ENCODE peak calls at places on chromosomes 2 and 18, in nine cellular contexts. One of them, this sample, is unnamed.

GRCh38 chr2:156006721-156007618 is 325.6 kb downstream of the NR4A2 start:
- DNase-seq in GM03348: no peak
- DNase-seq in CD8-positive, alpha-beta T cell: no peak
- DNase-seq in activated T-cell treated with anti-CD3 and anti-CD28 coated beads for 24 hours: no peak
- DNase-seq in activated CD4-positive, alpha-beta T cell treated with anti-CD3 and anti-CD28 coated beads for 1 hour: no peak
- DNase-seq in stimulated activated CD8-positive, alpha-beta memory T cell treated with anti-CD3 and anti-CD28 coated beads, Interleukin-7, amount 100 ng/mL, for 1 hour: no peak
- DNase-seq in OCI-LY7: no peak
- DNase-seq in adipocyte: no peak
- DNase-seq in pulmonary artery endothelial cell: no peak
- DNase-seq in this sample: no peak

GRCh38 chr18:50507120-50507590 is 52.7 kb upstream of the MAPK4 start:
- DNase-seq in adipocyte: peak; percentile 23
- DNase-seq in CD8-positive, alpha-beta T cell: no peak
- DNase-seq in OCI-LY7: peak; percentile 3
- DNase-seq in activated CD4-positive, alpha-beta T cell treated with anti-CD3 and anti-CD28 coated beads for 1 hour: no peak
- DNase-seq in pulmonary artery endothelial cell: no peak
- DNase-seq in stimulated activated CD8-positive, alpha-beta memory T cell treated with anti-CD3 and anti-CD28 coated beads, Interleukin-7, amount 100 ng/mL, for 1 hour: no peak
- DNase-seq in activated T-cell treated with anti-CD3 and anti-CD28 coated beads for 24 hours: no peak
- DNase-seq in GM03348: peak; percentile 26
- DNase-seq in this sample: peak; percentile 29

GRCh38 chr2:132669854-132670103 is 226 bp downstream of the LYPD1 start:
- DNase-seq in OCI-LY7: no peak
- DNase-seq in activated CD4-positive, alpha-beta T cell treated with anti-CD3 and anti-CD28 coated beads for 1 hour: no peak
- DNase-seq in GM03348: peak; percentile 49
- DNase-seq in activated T-cell treated with anti-CD3 and anti-CD28 coated beads for 24 hours: no peak
- DNase-seq in pulmonary artery endothelial cell: no peak
- DNase-seq in stimulated activated CD8-positive, alpha-beta memory T cell treated with anti-CD3 and anti-CD28 coated beads, Interleukin-7, amount 100 ng/mL, for 1 hour: no peak
- DNase-seq in adipocyte: no peak
- DNase-seq in CD8-positive, alpha-beta T cell: no peak
- DNase-seq in this sample: no peak

GRCh38 chr2:235026137-235026536 is 74.3 kb downstream of the SH3BP4 start:
- DNase-seq in OCI-LY7: no peak
- DNase-seq in activated CD4-positive, alpha-beta T cell treated with anti-CD3 and anti-CD28 coated beads for 1 hour: no peak
- DNase-seq in stimulated activated CD8-positive, alpha-beta memory T cell treated with anti-CD3 and anti-CD28 coated beads, Interleukin-7, amount 100 ng/mL, for 1 hour: no peak
- DNase-seq in CD8-positive, alpha-beta T cell: no peak
- DNase-seq in GM03348: peak; percentile 57
- DNase-seq in adipocyte: peak; percentile 79
- DNase-seq in activated T-cell treated with anti-CD3 and anti-CD28 coated beads for 24 hours: no peak
- DNase-seq in pulmonary artery endothelial cell: peak; percentile 68
- DNase-seq in this sample: peak; percentile 91

GRCh38 chr2:9408641-9409151 is 14.6 kb downstream of the ITGB1BP1 start:
- DNase-seq in OCI-LY7: no peak
- DNase-seq in stimulated activated CD8-positive, alpha-beta memory T cell treated with anti-CD3 and anti-CD28 coated beads, Interleukin-7, amount 100 ng/mL, for 1 hour: no peak
- DNase-seq in adipocyte: no peak
- DNase-seq in GM03348: no peak
- DNase-seq in CD8-positive, alpha-beta T cell: no peak
- DNase-seq in pulmonary artery endothelial cell: no peak
- DNase-seq in activated T-cell treated with anti-CD3 and anti-CD28 coated beads for 24 hours: no peak
- DNase-seq in activated CD4-positive, alpha-beta T cell treated with anti-CD3 and anti-CD28 coated beads for 1 hour: no peak
- DNase-seq in this sample: peak; percentile 45

GRCh38 chr2:72694715-72695496 is 130.9 kb downstream of the EXOC6B start:
- DNase-seq in activated T-cell treated with anti-CD3 and anti-CD28 coated beads for 24 hours: no peak
- DNase-seq in stimulated activated CD8-positive, alpha-beta memory T cell treated with anti-CD3 and anti-CD28 coated beads, Interleukin-7, amount 100 ng/mL, for 1 hour: no peak
- DNase-seq in adipocyte: peak; percentile 77
- DNase-seq in CD8-positive, alpha-beta T cell: no peak
- DNase-seq in pulmonary artery endothelial cell: peak; percentile 13
- DNase-seq in OCI-LY7: no peak
- DNase-seq in activated CD4-positive, alpha-beta T cell treated with anti-CD3 and anti-CD28 coated beads for 1 hour: no peak
- DNase-seq in GM03348: peak; percentile 24
- DNase-seq in this sample: no peak

GRCh38 chr18:74849316-74849715 is 251.6 kb downstream of the ZNF407 start:
- DNase-seq in pulmonary artery endothelial cell: no peak
- DNase-seq in adipocyte: no peak
- DNase-seq in stimulated activated CD8-positive, alpha-beta memory T cell treated with anti-CD3 and anti-CD28 coated beads, Interleukin-7, amount 100 ng/mL, for 1 hour: no peak
- DNase-seq in CD8-positive, alpha-beta T cell: no peak
- DNase-seq in GM03348: no peak
- DNase-seq in OCI-LY7: no peak
- DNase-seq in activated CD4-positive, alpha-beta T cell treated with anti-CD3 and anti-CD28 coated beads for 1 hour: no peak
- DNase-seq in activated T-cell treated with anti-CD3 and anti-CD28 coated beads for 24 hours: no peak
- DNase-seq in this sample: no peak

GRCh38 chr2:129699781-129700573 is 279.5 kb upstream of the RAB6C start:
- DNase-seq in OCI-LY7: no peak
- DNase-seq in stimulated activated CD8-positive, alpha-beta memory T cell treated with anti-CD3 and anti-CD28 coated beads, Interleukin-7, amount 100 ng/mL, for 1 hour: no peak
- DNase-seq in activated CD4-positive, alpha-beta T cell treated with anti-CD3 and anti-CD28 coated beads for 1 hour: no peak
- DNase-seq in activated T-cell treated with anti-CD3 and anti-CD28 coated beads for 24 hours: no peak
- DNase-seq in CD8-positive, alpha-beta T cell: no peak
- DNase-seq in GM03348: no peak
- DNase-seq in pulmonary artery endothelial cell: no peak
- DNase-seq in adipocyte: no peak
- DNase-seq in this sample: no peak

GRCh38 chr18:1012775-1013174 is 108.1 kb downstream of the ADCYAP1 start:
- DNase-seq in activated CD4-positive, alpha-beta T cell treated with anti-CD3 and anti-CD28 coated beads for 1 hour: no peak
- DNase-seq in pulmonary artery endothelial cell: no peak
- DNase-seq in activated T-cell treated with anti-CD3 and anti-CD28 coated beads for 24 hours: no peak
- DNase-seq in adipocyte: no peak
- DNase-seq in OCI-LY7: no peak
- DNase-seq in GM03348: no peak
- DNase-seq in stimulated activated CD8-positive, alpha-beta memory T cell treated with anti-CD3 and anti-CD28 coated beads, Interleukin-7, amount 100 ng/mL, for 1 hour: no peak
- DNase-seq in CD8-positive, alpha-beta T cell: no peak
- DNase-seq in this sample: no peak

GRCh38 chr2:199160081-199160480 is 297.7 kb downstream of the SATB2 start:
- DNase-seq in activated T-cell treated with anti-CD3 and anti-CD28 coated beads for 24 hours: no peak
- DNase-seq in CD8-positive, alpha-beta T cell: no peak
- DNase-seq in OCI-LY7: no peak
- DNase-seq in activated CD4-positive, alpha-beta T cell treated with anti-CD3 and anti-CD28 coated beads for 1 hour: no peak
- DNase-seq in pulmonary artery endothelial cell: no peak
- DNase-seq in adipocyte: no peak
- DNase-seq in stimulated activated CD8-positive, alpha-beta memory T cell treated with anti-CD3 and anti-CD28 coated beads, Interleukin-7, amount 100 ng/mL, for 1 hour: no peak
- DNase-seq in GM03348: no peak
- DNase-seq in this sample: no peak

GRCh38 chr18:79748321-79749157 is 49.2 kb upstream of the KCNG2 start:
- DNase-seq in GM03348: no peak
- DNase-seq in activated T-cell treated with anti-CD3 and anti-CD28 coated beads for 24 hours: no peak
- DNase-seq in activated CD4-positive, alpha-beta T cell treated with anti-CD3 and anti-CD28 coated beads for 1 hour: no peak
- DNase-seq in stimulated activated CD8-positive, alpha-beta memory T cell treated with anti-CD3 and anti-CD28 coated beads, Interleukin-7, amount 100 ng/mL, for 1 hour: no peak
- DNase-seq in adipocyte: no peak
- DNase-seq in OCI-LY7: no peak
- DNase-seq in pulmonary artery endothelial cell: no peak
- DNase-seq in CD8-positive, alpha-beta T cell: no peak
- DNase-seq in this sample: no peak

GRCh38 chr2:85998071-85998991 is 107.4 kb downstream of the POLR1A start:
- DNase-seq in pulmonary artery endothelial cell: no peak
- DNase-seq in adipocyte: peak; percentile 85
- DNase-seq in OCI-LY7: no peak
- DNase-seq in CD8-positive, alpha-beta T cell: peak; percentile 37
- DNase-seq in GM03348: peak; percentile 86
- DNase-seq in stimulated activated CD8-positive, alpha-beta memory T cell treated with anti-CD3 and anti-CD28 coated beads, Interleukin-7, amount 100 ng/mL, for 1 hour: no peak
- DNase-seq in activated T-cell treated with anti-CD3 and anti-CD28 coated beads for 24 hours: no peak
- DNase-seq in activated CD4-positive, alpha-beta T cell treated with anti-CD3 and anti-CD28 coated beads for 1 hour: no peak
- DNase-seq in this sample: no peak

GRCh38 chr2:217413193-217413592 is 553.3 kb upstream of the TNP1 start:
- DNase-seq in CD8-positive, alpha-beta T cell: no peak
- DNase-seq in pulmonary artery endothelial cell: no peak
- DNase-seq in adipocyte: no peak
- DNase-seq in stimulated activated CD8-positive, alpha-beta memory T cell treated with anti-CD3 and anti-CD28 coated beads, Interleukin-7, amount 100 ng/mL, for 1 hour: no peak
- DNase-seq in activated CD4-positive, alpha-beta T cell treated with anti-CD3 and anti-CD28 coated beads for 1 hour: no peak
- DNase-seq in activated T-cell treated with anti-CD3 and anti-CD28 coated beads for 24 hours: no peak
- DNase-seq in OCI-LY7: no peak
- DNase-seq in GM03348: peak; percentile 62
- DNase-seq in this sample: no peak

GRCh38 chr2:101826716-101827115 is 129.2 kb downstream of the MAP4K4 start:
- DNase-seq in OCI-LY7: no peak
- DNase-seq in activated CD4-positive, alpha-beta T cell treated with anti-CD3 and anti-CD28 coated beads for 1 hour: no peak
- DNase-seq in adipocyte: no peak
- DNase-seq in CD8-positive, alpha-beta T cell: no peak
- DNase-seq in GM03348: no peak
- DNase-seq in pulmonary artery endothelial cell: no peak
- DNase-seq in stimulated activated CD8-positive, alpha-beta memory T cell treated with anti-CD3 and anti-CD28 coated beads, Interleukin-7, amount 100 ng/mL, for 1 hour: no peak
- DNase-seq in activated T-cell treated with anti-CD3 and anti-CD28 coated beads for 24 hours: no peak
- DNase-seq in this sample: no peak

GRCh38 chr2:241273552-241273988 is 41.9 kb downstream of the HDLBP start:
- DNase-seq in pulmonary artery endothelial cell: no peak
- DNase-seq in GM03348: no peak
- DNase-seq in stimulated activated CD8-positive, alpha-beta memory T cell treated with anti-CD3 and anti-CD28 coated beads, Interleukin-7, amount 100 ng/mL, for 1 hour: no peak
- DNase-seq in CD8-positive, alpha-beta T cell: no peak
- DNase-seq in activated T-cell treated with anti-CD3 and anti-CD28 coated beads for 24 hours: no peak
- DNase-seq in OCI-LY7: no peak
- DNase-seq in adipocyte: no peak
- DNase-seq in activated CD4-positive, alpha-beta T cell treated with anti-CD3 and anti-CD28 coated beads for 1 hour: no peak
- DNase-seq in this sample: no peak

GRCh38 chr2:8315766-8316165 is 366.1 kb upstream of the ID2 start:
- DNase-seq in activated T-cell treated with anti-CD3 and anti-CD28 coated beads for 24 hours: no peak
- DNase-seq in stimulated activated CD8-positive, alpha-beta memory T cell treated with anti-CD3 and anti-CD28 coated beads, Interleukin-7, amount 100 ng/mL, for 1 hour: no peak
- DNase-seq in pulmonary artery endothelial cell: no peak
- DNase-seq in adipocyte: peak; percentile 9
- DNase-seq in GM03348: peak; percentile 80
- DNase-seq in OCI-LY7: no peak
- DNase-seq in activated CD4-positive, alpha-beta T cell treated with anti-CD3 and anti-CD28 coated beads for 1 hour: no peak
- DNase-seq in CD8-positive, alpha-beta T cell: no peak
- DNase-seq in this sample: no peak

GRCh38 chr2:183614797-183615429 is 490.7 kb downstream of the NUP35 start:
- DNase-seq in OCI-LY7: no peak
- DNase-seq in activated CD4-positive, alpha-beta T cell treated with anti-CD3 and anti-CD28 coated beads for 1 hour: no peak
- DNase-seq in stimulated activated CD8-positive, alpha-beta memory T cell treated with anti-CD3 and anti-CD28 coated beads, Interleukin-7, amount 100 ng/mL, for 1 hour: no peak
- DNase-seq in GM03348: no peak
- DNase-seq in CD8-positive, alpha-beta T cell: no peak
- DNase-seq in activated T-cell treated with anti-CD3 and anti-CD28 coated beads for 24 hours: no peak
- DNase-seq in pulmonary artery endothelial cell: no peak
- DNase-seq in adipocyte: peak; percentile 63
- DNase-seq in this sample: no peak

GRCh38 chr2:207156451-207157161 is 9.1 kb downstream of the KLF7 start:
- DNase-seq in CD8-positive, alpha-beta T cell: no peak
- DNase-seq in GM03348: no peak
- DNase-seq in pulmonary artery endothelial cell: no peak
- DNase-seq in activated T-cell treated with anti-CD3 and anti-CD28 coated beads for 24 hours: no peak
- DNase-seq in OCI-LY7: no peak
- DNase-seq in adipocyte: no peak
- DNase-seq in activated CD4-positive, alpha-beta T cell treated with anti-CD3 and anti-CD28 coated beads for 1 hour: no peak
- DNase-seq in stimulated activated CD8-positive, alpha-beta memory T cell treated with anti-CD3 and anti-CD28 coated beads, Interleukin-7, amount 100 ng/mL, for 1 hour: no peak
- DNase-seq in this sample: no peak

GRCh38 chr18:56789004-56789888 is 138.1 kb downstream of the WDR7 start:
- DNase-seq in activated CD4-positive, alpha-beta T cell treated with anti-CD3 and anti-CD28 coated beads for 1 hour: no peak
- DNase-seq in OCI-LY7: peak; percentile 28
- DNase-seq in CD8-positive, alpha-beta T cell: no peak
- DNase-seq in adipocyte: no peak
- DNase-seq in stimulated activated CD8-positive, alpha-beta memory T cell treated with anti-CD3 and anti-CD28 coated beads, Interleukin-7, amount 100 ng/mL, for 1 hour: no peak
- DNase-seq in GM03348: peak; percentile 5
- DNase-seq in activated T-cell treated with anti-CD3 and anti-CD28 coated beads for 24 hours: peak; percentile 2
- DNase-seq in pulmonary artery endothelial cell: peak; percentile 64
- DNase-seq in this sample: no peak

GRCh38 chr2:50650398-50650810 is 381.5 kb downstream of the NRXN1 start:
- DNase-seq in adipocyte: no peak
- DNase-seq in stimulated activated CD8-positive, alpha-beta memory T cell treated with anti-CD3 and anti-CD28 coated beads, Interleukin-7, amount 100 ng/mL, for 1 hour: no peak
- DNase-seq in OCI-LY7: no peak
- DNase-seq in GM03348: no peak
- DNase-seq in activated CD4-positive, alpha-beta T cell treated with anti-CD3 and anti-CD28 coated beads for 1 hour: no peak
- DNase-seq in activated T-cell treated with anti-CD3 and anti-CD28 coated beads for 24 hours: no peak
- DNase-seq in CD8-positive, alpha-beta T cell: no peak
- DNase-seq in pulmonary artery endothelial cell: no peak
- DNase-seq in this sample: no peak

GRCh38 chr2:172038604-172039003 is 38.9 kb downstream of the METAP1D start:
- DNase-seq in stimulated activated CD8-positive, alpha-beta memory T cell treated with anti-CD3 and anti-CD28 coated beads, Interleukin-7, amount 100 ng/mL, for 1 hour: no peak
- DNase-seq in activated T-cell treated with anti-CD3 and anti-CD28 coated beads for 24 hours: no peak
- DNase-seq in OCI-LY7: no peak
- DNase-seq in activated CD4-positive, alpha-beta T cell treated with anti-CD3 and anti-CD28 coated beads for 1 hour: no peak
- DNase-seq in adipocyte: peak; percentile 75
- DNase-seq in CD8-positive, alpha-beta T cell: no peak
- DNase-seq in GM03348: peak; percentile 82
- DNase-seq in pulmonary artery endothelial cell: no peak
- DNase-seq in this sample: no peak

GRCh38 chr18:50151876-50152275 is 43.1 kb downstream of the MYO5B start:
- DNase-seq in pulmonary artery endothelial cell: no peak
- DNase-seq in activated T-cell treated with anti-CD3 and anti-CD28 coated beads for 24 hours: no peak
- DNase-seq in adipocyte: peak; percentile 3
- DNase-seq in CD8-positive, alpha-beta T cell: no peak
- DNase-seq in GM03348: no peak
- DNase-seq in activated CD4-positive, alpha-beta T cell treated with anti-CD3 and anti-CD28 coated beads for 1 hour: no peak
- DNase-seq in OCI-LY7: no peak
- DNase-seq in stimulated activated CD8-positive, alpha-beta memory T cell treated with anti-CD3 and anti-CD28 coated beads, Interleukin-7, amount 100 ng/mL, for 1 hour: no peak
- DNase-seq in this sample: no peak

GRCh38 chr2:16050261-16051045 is 110.1 kb downstream of the MYCN start:
- DNase-seq in OCI-LY7: no peak
- DNase-seq in adipocyte: no peak
- DNase-seq in stimulated activated CD8-positive, alpha-beta memory T cell treated with anti-CD3 and anti-CD28 coated beads, Interleukin-7, amount 100 ng/mL, for 1 hour: no peak
- DNase-seq in GM03348: no peak
- DNase-seq in CD8-positive, alpha-beta T cell: no peak
- DNase-seq in activated T-cell treated with anti-CD3 and anti-CD28 coated beads for 24 hours: no peak
- DNase-seq in pulmonary artery endothelial cell: no peak
- DNase-seq in activated CD4-positive, alpha-beta T cell treated with anti-CD3 and anti-CD28 coated beads for 1 hour: no peak
- DNase-seq in this sample: no peak

GRCh38 chr2:120346667-120347358 is 877 bp downstream of the INHBB start:
- DNase-seq in CD8-positive, alpha-beta T cell: no peak
- DNase-seq in pulmonary artery endothelial cell: no peak
- DNase-seq in stimulated activated CD8-positive, alpha-beta memory T cell treated with anti-CD3 and anti-CD28 coated beads, Interleukin-7, amount 100 ng/mL, for 1 hour: no peak
- DNase-seq in OCI-LY7: no peak
- DNase-seq in activated T-cell treated with anti-CD3 and anti-CD28 coated beads for 24 hours: no peak
- DNase-seq in activated CD4-positive, alpha-beta T cell treated with anti-CD3 and anti-CD28 coated beads for 1 hour: no peak
- DNase-seq in adipocyte: peak; percentile 82
- DNase-seq in GM03348: peak; percentile 65
- DNase-seq in this sample: peak; percentile 24

GRCh38 chr2:73832905-73833304 is 4.1 kb downstream of the STAMBP start:
- DNase-seq in CD8-positive, alpha-beta T cell: no peak
- DNase-seq in GM03348: no peak
- DNase-seq in pulmonary artery endothelial cell: no peak
- DNase-seq in OCI-LY7: peak; percentile 23
- DNase-seq in activated T-cell treated with anti-CD3 and anti-CD28 coated beads for 24 hours: no peak
- DNase-seq in stimulated activated CD8-positive, alpha-beta memory T cell treated with anti-CD3 and anti-CD28 coated beads, Interleukin-7, amount 100 ng/mL, for 1 hour: no peak
- DNase-seq in activated CD4-positive, alpha-beta T cell treated with anti-CD3 and anti-CD28 coated beads for 1 hour: no peak
- DNase-seq in adipocyte: no peak
- DNase-seq in this sample: no peak

GRCh38 chr2:9139491-9140443 is 66.8 kb upstream of the ASAP2 start:
- DNase-seq in adipocyte: peak; percentile 88
- DNase-seq in OCI-LY7: peak; percentile 64
- DNase-seq in pulmonary artery endothelial cell: no peak
- DNase-seq in GM03348: peak; percentile 88
- DNase-seq in stimulated activated CD8-positive, alpha-beta memory T cell treated with anti-CD3 and anti-CD28 coated beads, Interleukin-7, amount 100 ng/mL, for 1 hour: peak; percentile 23
- DNase-seq in activated T-cell treated with anti-CD3 and anti-CD28 coated beads for 24 hours: peak; percentile 49
- DNase-seq in CD8-positive, alpha-beta T cell: peak; percentile 59
- DNase-seq in activated CD4-positive, alpha-beta T cell treated with anti-CD3 and anti-CD28 coated beads for 1 hour: peak; percentile 21
- DNase-seq in this sample: peak; percentile 51

GRCh38 chr2:168180914-168181313 is 66.5 kb downstream of the STK39 start:
- DNase-seq in stimulated activated CD8-positive, alpha-beta memory T cell treated with anti-CD3 and anti-CD28 coated beads, Interleukin-7, amount 100 ng/mL, for 1 hour: no peak
- DNase-seq in adipocyte: no peak
- DNase-seq in activated CD4-positive, alpha-beta T cell treated with anti-CD3 and anti-CD28 coated beads for 1 hour: no peak
- DNase-seq in CD8-positive, alpha-beta T cell: no peak
- DNase-seq in activated T-cell treated with anti-CD3 and anti-CD28 coated beads for 24 hours: no peak
- DNase-seq in GM03348: no peak
- DNase-seq in OCI-LY7: no peak
- DNase-seq in pulmonary artery endothelial cell: no peak
- DNase-seq in this sample: no peak

GRCh38 chr2:220143336-220143735 is 515.9 kb downstream of the SLC4A3 start:
- DNase-seq in activated CD4-positive, alpha-beta T cell treated with anti-CD3 and anti-CD28 coated beads for 1 hour: no peak
- DNase-seq in stimulated activated CD8-positive, alpha-beta memory T cell treated with anti-CD3 and anti-CD28 coated beads, Interleukin-7, amount 100 ng/mL, for 1 hour: no peak
- DNase-seq in pulmonary artery endothelial cell: no peak
- DNase-seq in CD8-positive, alpha-beta T cell: no peak
- DNase-seq in adipocyte: peak; percentile 74
- DNase-seq in activated T-cell treated with anti-CD3 and anti-CD28 coated beads for 24 hours: no peak
- DNase-seq in OCI-LY7: no peak
- DNase-seq in GM03348: peak; percentile 73
- DNase-seq in this sample: no peak

This sample was measured in prostate gland.